ENCODE peak calls at places on chromosomes 13 and 19, in six cellular contexts. T is CD8-positive, alpha-beta T cell; W is AG10803; Q is fibroblast of the aortic adventitia; J is heart right ventricle; N is psoas muscle. A is an unnamed sample.

GRCh38 chr19:2791876-2792275 is 6.6 kb downstream of the THOP1 start:
- DNase-seq in T (no peak), Q (no peak), W (no peak), N (no peak), J (no peak), A (no peak)

GRCh38 chr13:34371108-34371507 is 553.2 kb downstream of the RFC3 start:
- DNase-seq in Q (no peak), J (no peak), T (no peak), N (no peak), W (no peak), A (no peak)

GRCh38 chr13:80050252-80050651 is 290.7 kb downstream of the SPRY2 start:
- DNase-seq in N (no peak), T (no peak), Q (peak; percentile 58), J (no peak), W (peak; percentile 31), A (peak; percentile 39)

GRCh38 chr19:1653300-1653628 is 849 bp upstream of the TCF3 start:
- DNase-seq in T (no peak), J (no peak), N (no peak), W (no peak), Q (no peak), A (no peak)

GRCh38 chr19:48239120-48239519 is 16.6 kb downstream of the CARD8 start:
- DNase-seq in Q (no peak), W (no peak), T (no peak), J (no peak), N (no peak), A (no peak)

GRCh38 chr13:113764793-113765190 is 5.8 kb downstream of the TMEM255B start:
- DNase-seq in W (no peak), J (no peak), Q (no peak), N (no peak), T (no peak), A (no peak)

GRCh38 chr19:45428385-45429231 is 4.9 kb upstream of the ERCC1 start:
- DNase-seq in Q (no peak), N (peak; percentile 92), J (peak; percentile 79), W (peak; percentile 52), T (peak; percentile 29), A (peak; percentile 41)

GRCh38 chr19:31100945-31101344 is 248.3 kb downstream of the TSHZ3 start:
- DNase-seq in Q (no peak), J (no peak), N (no peak), T (no peak), W (peak; percentile 24), A (no peak)

GRCh38 chr13:78061806-78062205 is 143.2 kb upstream of the EDNRB start:
- DNase-seq in T (no peak), J (no peak), N (no peak), W (no peak), Q (no peak), A (no peak)

GRCh38 chr13:95298971-95299627 is 2.2 kb downstream of the ABCC4 start:
- DNase-seq in W (peak; percentile 43), T (no peak), J (no peak), Q (peak; percentile 70), N (no peak), A (peak; percentile 90)

GRCh38 chr13:31908696-31909386 is 122.7 kb upstream of the FRY start:
- DNase-seq in T (no peak), Q (peak; percentile 12), W (peak; percentile 53), J (no peak), N (no peak), A (no peak)

GRCh38 chr19:40519352-40520322 is 52.8 kb downstream of the SPTBN4 start:
- DNase-seq in T (no peak), Q (no peak), W (peak; percentile 33), N (peak; percentile 63), J (peak; percentile 33), A (no peak)

GRCh38 chr13:27465611-27466010 is 15.2 kb upstream of the MTIF3 start:
- DNase-seq in N (no peak), J (no peak), Q (no peak), W (no peak), T (no peak), A (no peak)

GRCh38 chr13:54029720-54030119 is 1001.1 kb downstream of the OLFM4 start:
- DNase-seq in N (no peak), T (no peak), J (no peak), Q (no peak), W (no peak), A (no peak)

GRCh38 chr19:30596268-30596667 is 224.1 kb downstream of the ZNF536 start:
- DNase-seq in J (no peak), Q (no peak), N (no peak), T (no peak), W (no peak), A (no peak)

GRCh38 chr13:50230365-50230978 is 215.2 kb downstream of the KCNRG start:
- DNase-seq in J (no peak), T (no peak), Q (peak; percentile 81), N (no peak), W (peak; percentile 68), A (peak; percentile 83)
- H3K4me3 ChIP-seq in J (no peak overlapping the region), T (no peak overlapping the region), Q (no peak overlapping the region), N (no peak overlapping the region), W (no peak overlapping the region), A (no peak overlapping the region)

GRCh38 chr13:89380101-89380500 is 1708.9 kb downstream of the SLITRK5 start:
- DNase-seq in N (no peak), W (no peak), Q (no peak), J (no peak), T (no peak), A (no peak)

GRCh38 chr13:89372193-89372592 is 1701.0 kb downstream of the SLITRK5 start:
- DNase-seq in J (no peak), W (no peak), T (no peak), N (no peak), Q (no peak), A (no peak)

DNA sequence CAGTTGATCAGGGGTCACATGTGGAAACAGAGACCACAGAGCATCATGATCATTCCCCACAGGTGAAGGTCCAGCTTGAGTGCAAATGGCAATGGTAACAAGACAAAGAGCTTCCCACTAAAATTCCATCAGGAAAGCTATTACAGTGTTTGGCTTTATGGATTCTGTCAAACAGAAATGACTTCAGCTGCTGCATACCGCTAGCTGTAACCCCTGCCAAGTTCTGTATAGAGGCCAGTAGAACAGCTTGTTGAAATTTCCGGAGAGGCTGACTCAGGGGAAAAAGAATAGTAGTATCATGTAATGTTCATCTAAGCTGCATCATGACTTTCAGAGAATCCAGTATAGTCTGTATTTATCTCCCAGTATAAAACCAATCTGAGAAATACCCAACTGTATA is 1704.7 kb downstream of the SLITRK5 start:
- DNase-seq in Q (peak; percentile 75), W (peak; percentile 46), J (no peak), T (no peak), N (no peak), A (peak; percentile 74)
- H3K4me3 ChIP-seq in Q (no peak overlapping the region), W (no peak overlapping the region), J (no peak overlapping the region), T (no peak overlapping the region), N (no peak overlapping the region), A (no peak overlapping the region)

GRCh38 chr19:8501547-8501946 is 893 bp downstream of the PRAM1 start:
- DNase-seq in W (no peak), N (no peak), Q (no peak), T (no peak), J (no peak), A (no peak)
- H3K4me3 ChIP-seq in W (no peak overlapping the region), N (no peak overlapping the region), Q (no peak overlapping the region), T (no peak overlapping the region), J (no peak overlapping the region), A (no peak overlapping the region)

GRCh38 chr19:46925548-46925950 is 64.8 kb downstream of the ARHGAP35 start:
- DNase-seq in N (no peak), Q (no peak), W (no peak), T (no peak), J (no peak), A (no peak)
- H3K4me3 ChIP-seq in N (no peak overlapping the region), Q (no peak overlapping the region), W (no peak overlapping the region), T (no peak overlapping the region), J (no peak overlapping the region), A (no peak overlapping the region)

DNA sequence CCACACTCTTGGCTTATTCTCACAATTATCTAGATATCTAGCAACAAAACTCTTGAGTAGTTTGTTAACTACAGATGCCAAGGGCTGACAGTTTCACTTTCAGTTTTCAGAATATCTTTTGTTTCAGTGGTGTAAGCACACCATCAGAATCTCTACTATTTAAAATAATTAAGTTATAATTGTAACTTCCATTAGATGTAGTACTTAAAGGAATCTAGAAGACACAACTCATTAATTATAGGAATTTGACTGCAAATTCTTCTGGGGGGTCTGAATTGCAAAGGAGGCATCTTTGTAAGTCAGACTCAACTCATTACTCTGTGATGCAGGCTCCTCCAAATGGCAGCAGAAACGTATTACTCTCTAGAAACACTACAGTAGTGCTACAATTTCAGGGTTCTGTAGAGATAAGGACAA is 44.9 kb upstream of the USPL1 start:
- DNase-seq in Q (peak; percentile 70), J (no peak), W (peak; percentile 54), N (no peak), T (peak; percentile 25), A (peak; percentile 68)
- H3K4me3 ChIP-seq in Q (peak overlapping the region; percentile 53), J (peak overlapping the region; percentile 25), W (peak overlapping the region; percentile 52), N (peak overlapping the region; percentile 50), T (peak overlapping the region; percentile 51), A (peak overlapping the region; percentile 35)

GRCh38 chr13:44155422-44156293 is 218.0 kb upstream of the SERP2 start:
- DNase-seq in Q (peak; percentile 72), W (peak; percentile 54), T (no peak), J (peak; percentile 40), N (peak; percentile 70), A (peak; percentile 51)
- H3K4me3 ChIP-seq in Q (no peak overlapping the region), W (peak overlapping the region; percentile 37), T (no peak overlapping the region), J (peak overlapping the region; percentile 12), N (peak overlapping the region; percentile 57), A (no peak overlapping the region)

GRCh38 chr13:39499580-39499979 is 103.4 kb downstream of the LHFPL6 start:
- DNase-seq in T (no peak), N (no peak), Q (no peak), W (no peak), J (no peak), A (no peak)
- H3K4me3 ChIP-seq in T (no peak overlapping the region), N (no peak overlapping the region), Q (no peak overlapping the region), W (no peak overlapping the region), J (no peak overlapping the region), A (no peak overlapping the region)

DNA sequence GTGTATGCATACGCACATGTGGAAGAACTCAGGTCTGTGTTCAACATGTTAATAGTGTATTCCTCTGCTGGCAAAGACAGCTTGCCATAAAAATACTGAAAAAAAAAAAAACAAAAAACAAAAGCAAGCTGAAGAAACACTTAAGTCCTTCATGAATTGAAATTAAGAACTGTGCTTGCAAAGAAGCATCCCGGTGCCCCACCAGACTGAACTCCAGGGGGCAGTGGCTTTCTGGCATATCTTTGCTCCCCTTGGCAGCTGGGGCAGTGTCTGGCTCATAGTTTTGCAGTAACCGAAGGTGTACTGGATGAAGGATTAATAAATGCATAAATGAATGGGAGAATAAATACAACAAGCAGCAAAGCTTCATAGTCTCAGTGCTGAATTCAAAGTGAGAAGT is 187.6 kb downstream of the LHFPL6 start:
- DNase-seq in Q (peak; percentile 72), T (no peak), J (peak; percentile 60), W (peak; percentile 54), N (peak; percentile 70), A (peak; percentile 64)
- H3K4me3 ChIP-seq in Q (peak overlapping the region; percentile 10), T (no peak overlapping the region), J (no peak overlapping the region), W (no peak overlapping the region), N (no peak overlapping the region), A (no peak overlapping the region)